ENCODE peak calls at places on chromosomes 13 and 19, in four cellular contexts. One of them, this sample, is unnamed.

GRCh38 chr19:48342841-48343540 is 17.6 kb downstream of the EMP3 start:
- DNase-seq in pancreas: no peak
- DNase-seq in lung: no peak
- DNase-seq in CD8-positive, alpha-beta T cell: no peak
- DNase-seq in this sample: no peak

GRCh38 chr19:27774827-27775226 is 1438.1 kb downstream of the UQCRFS1 start:
- DNase-seq in pancreas: no peak
- DNase-seq in lung: no peak
- DNase-seq in CD8-positive, alpha-beta T cell: no peak
- DNase-seq in this sample: no peak

GRCh38 chr13:113926301-113926761 is 47.5 kb downstream of the C13orf46 start:
- DNase-seq in lung: no peak
- DNase-seq in pancreas: peak
- DNase-seq in CD8-positive, alpha-beta T cell: no peak
- DNase-seq in this sample: no peak

GRCh38 chr19:50300051-50300450 is 29.1 kb downstream of the KCNC3 start:
- DNase-seq in pancreas: no peak
- DNase-seq in CD8-positive, alpha-beta T cell: no peak
- DNase-seq in lung: no peak
- DNase-seq in this sample: no peak

GRCh38 chr13:33126909-33127607 is 110.8 kb downstream of the KL start:
- DNase-seq in pancreas: no peak
- DNase-seq in lung: no peak
- DNase-seq in CD8-positive, alpha-beta T cell: no peak
- DNase-seq in this sample: no peak

GRCh38 chr19:54473071-54473941 is at the start of gene CDC42EP5:
- DNase-seq in lung: no peak
- DNase-seq in CD8-positive, alpha-beta T cell: no peak
- DNase-seq in pancreas: peak
- DNase-seq in this sample: peak

GRCh38 chr19:3893509-3894179 is 13.2 kb downstream of the ATCAY start:
- DNase-seq in pancreas: no peak
- DNase-seq in lung: no peak
- DNase-seq in CD8-positive, alpha-beta T cell: no peak
- DNase-seq in this sample: no peak

GRCh38 chr13:110524484-110525254 is 36.9 kb downstream of the RAB20 start:
- DNase-seq in lung: no peak
- DNase-seq in pancreas: peak
- DNase-seq in CD8-positive, alpha-beta T cell: no peak
- DNase-seq in this sample: peak

GRCh38 chr19:57946316-57946715 is 1.2 kb downstream of the ZNF256 start:
- DNase-seq in lung: no peak
- DNase-seq in pancreas: no peak
- DNase-seq in CD8-positive, alpha-beta T cell: no peak
- DNase-seq in this sample: no peak

GRCh38 chr19:36221474-36221873 is 6.6 kb downstream of the ZNF146 start:
- DNase-seq in pancreas: no peak
- DNase-seq in CD8-positive, alpha-beta T cell: no peak
- DNase-seq in lung: no peak
- DNase-seq in this sample: no peak

GRCh38 chr13:44451651-44452050 is 78.0 kb downstream of the SERP2 start:
- DNase-seq in pancreas: no peak
- DNase-seq in CD8-positive, alpha-beta T cell: no peak
- DNase-seq in lung: no peak
- DNase-seq in this sample: no peak

GRCh38 chr19:36032251-36033104 is at the start of gene CLIP3:
- DNase-seq in CD8-positive, alpha-beta T cell: peak
- DNase-seq in pancreas: no peak
- DNase-seq in lung: no peak
- DNase-seq in this sample: peak

GRCh38 chr13:94093652-94094310 is 385.7 kb downstream of the DCT start:
- DNase-seq in pancreas: no peak
- DNase-seq in CD8-positive, alpha-beta T cell: no peak
- DNase-seq in lung: no peak
- DNase-seq in this sample: no peak

GRCh38 chr13:114109646-114110045 is 22.8 kb downstream of the RASA3 start:
- DNase-seq in CD8-positive, alpha-beta T cell: no peak
- DNase-seq in pancreas: no peak
- DNase-seq in lung: no peak
- DNase-seq in this sample: no peak

GRCh38 chr13:53010374-53011105 is 18.1 kb upstream of the OLFM4 start:
- DNase-seq in lung: no peak
- DNase-seq in pancreas: peak
- DNase-seq in CD8-positive, alpha-beta T cell: no peak
- DNase-seq in this sample: no peak
- H3K27ac ChIP-seq in lung: no peak
- H3K27ac ChIP-seq in pancreas: peak
- H3K27ac ChIP-seq in CD8-positive, alpha-beta T cell: no peak
- H3K27ac ChIP-seq in this sample: no peak

GRCh38 chr19:2631213-2631821 is 71.2 kb downstream of the GNG7 start:
- DNase-seq in pancreas: no peak
- DNase-seq in CD8-positive, alpha-beta T cell: no peak
- DNase-seq in lung: no peak
- DNase-seq in this sample: no peak

GRCh38 chr19:2628597-2628996 is 73.9 kb downstream of the GNG7 start:
- DNase-seq in lung: no peak
- DNase-seq in pancreas: no peak
- DNase-seq in CD8-positive, alpha-beta T cell: no peak
- DNase-seq in this sample: no peak

GRCh38 chr19:2630352-2631001 is 72.0 kb downstream of the GNG7 start:
- DNase-seq in CD8-positive, alpha-beta T cell: no peak
- DNase-seq in pancreas: no peak
- DNase-seq in lung: no peak
- DNase-seq in this sample: no peak

GRCh38 chr19:2627855-2628254 is 74.6 kb downstream of the GNG7 start:
- DNase-seq in CD8-positive, alpha-beta T cell: no peak
- DNase-seq in lung: no peak
- DNase-seq in pancreas: no peak
- DNase-seq in this sample: no peak

GRCh38 chr19:2629491-2630351 is 72.8 kb downstream of the GNG7 start:
- DNase-seq in CD8-positive, alpha-beta T cell: no peak
- DNase-seq in lung: no peak
- DNase-seq in pancreas: no peak
- DNase-seq in this sample: no peak
- H3K27ac ChIP-seq in CD8-positive, alpha-beta T cell: peak
- H3K27ac ChIP-seq in lung: peak
- H3K27ac ChIP-seq in pancreas: no peak
- H3K27ac ChIP-seq in this sample: no peak

GRCh38 chr13:100547805-100548204 is 40.8 kb downstream of the GGACT start:
- DNase-seq in CD8-positive, alpha-beta T cell: no peak
- DNase-seq in pancreas: no peak
- DNase-seq in lung: no peak
- DNase-seq in this sample: no peak
- H3K27ac ChIP-seq in CD8-positive, alpha-beta T cell: no peak
- H3K27ac ChIP-seq in pancreas: peak
- H3K27ac ChIP-seq in lung: peak
- H3K27ac ChIP-seq in this sample: no peak

DNA sequence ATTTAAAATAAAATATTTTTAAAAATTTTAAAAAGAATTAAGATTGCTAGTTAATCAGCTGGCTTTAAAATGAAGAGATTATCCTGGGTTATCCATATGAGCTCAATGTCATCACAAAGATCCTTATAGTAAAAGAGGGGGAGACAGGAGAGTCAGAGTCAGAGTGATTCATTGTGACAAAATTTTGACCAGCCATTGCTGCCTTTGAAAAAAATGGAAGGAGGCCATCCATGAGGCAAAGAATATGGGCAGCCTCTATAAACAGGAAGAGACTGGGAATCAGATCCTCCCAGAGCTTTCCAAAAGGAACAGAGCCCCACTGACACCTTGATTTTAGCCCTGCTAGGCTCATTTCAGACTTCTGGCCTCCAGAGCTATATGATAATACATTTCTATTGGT is 9.3 kb upstream of the RUBCNL start:
- DNase-seq in lung: no peak
- DNase-seq in pancreas: no peak
- DNase-seq in CD8-positive, alpha-beta T cell: no peak
- DNase-seq in this sample: no peak
- H3K27ac ChIP-seq in lung: no peak
- H3K27ac ChIP-seq in pancreas: no peak
- H3K27ac ChIP-seq in CD8-positive, alpha-beta T cell: no peak
- H3K27ac ChIP-seq in this sample: no peak